ENCODE peak calls at places on chromosomes 2 and 18, in five cellular contexts. T, O, Y, R and V are unnamed samples.

GRCh38 chr18:78082776-78083175 is 833.1 kb downstream of the GALR1 start:
- DNase-seq in T (no peak), O (no peak), Y (no peak), R (no peak), V (no peak)

GRCh38 chr2:43637030-43637803 is at the start of gene PLEKHH2:
- DNase-seq in T (peak), O (peak), Y (peak), R (no peak), V (peak)

GRCh38 chr2:62181836-62182235 is 14.1 kb upstream of the B3GNT2 start:
- DNase-seq in T (no peak), O (no peak), Y (no peak), R (peak), V (peak)

GRCh38 chr18:8081872-8082553 is 514.9 kb downstream of the PTPRM start:
- DNase-seq in T (no peak), O (no peak), Y (no peak), R (no peak), V (no peak)

GRCh38 chr2:145412155-145412554 is 892.2 kb upstream of the ZEB2 start:
- DNase-seq in T (peak), O (no peak), Y (no peak), R (peak), V (peak)

GRCh38 chr18:5895886-5896740 is 791 bp upstream of the TMEM200C start:
- DNase-seq in T (no peak), O (no peak), Y (no peak), R (no peak), V (no peak)

GRCh38 chr2:152363933-152364332 is 29.0 kb downstream of the FMNL2 start:
- DNase-seq in T (no peak), O (no peak), Y (no peak), R (no peak), V (no peak)

GRCh38 chr18:37550118-37550875 is 15.3 kb downstream of the CELF4 start:
- DNase-seq in T (no peak), O (no peak), Y (no peak), R (no peak), V (no peak)

GRCh38 chr2:71685941-71686611 is 232.7 kb downstream of the DYSF start:
- DNase-seq in T (no peak), O (no peak), Y (no peak), R (no peak), V (no peak)

GRCh38 chr2:12037301-12037700 is 290.9 kb downstream of the LPIN1 start:
- DNase-seq in T (no peak), O (no peak), Y (no peak), R (no peak), V (no peak)

GRCh38 chr2:153405196-153405595 is 73.4 kb downstream of the RPRM start:
- DNase-seq in T (no peak), O (no peak), Y (no peak), R (no peak), V (no peak)

GRCh38 chr2:230968921-230969672 is 26.8 kb upstream of the SPATA3 start:
- DNase-seq in T (peak), O (peak), Y (no peak), R (no peak), V (no peak)

GRCh38 chr2:54279385-54279784 is 23.4 kb upstream of the TSPYL6 start:
- DNase-seq in T (no peak), O (no peak), Y (no peak), R (no peak), V (no peak)

GRCh38 chr2:128606837-128607236 is 288.2 kb upstream of the HS6ST1 start:
- DNase-seq in T (no peak), O (no peak), Y (no peak), R (no peak), V (no peak)

GRCh38 chr2:154844513-154844912 is 146.0 kb downstream of the KCNJ3 start:
- DNase-seq in T (no peak), O (no peak), Y (no peak), R (no peak), V (no peak)

GRCh38 chr2:72032481-72033041 is 115.1 kb downstream of the CYP26B1 start:
- DNase-seq in T (no peak), O (no peak), Y (no peak), R (no peak), V (no peak)

GRCh38 chr18:9643549-9643948 is 29.2 kb upstream of the PPP4R1 start:
- DNase-seq in T (no peak), O (peak), Y (peak), R (no peak), V (no peak)

GRCh38 chr2:218860950-218861381 is 1.4 kb downstream of the WNT6 start:
- DNase-seq in T (no peak), O (peak), Y (peak), R (peak), V (peak)

GRCh38 chr2:20430461-20431302 is 16.2 kb upstream of the RHOB start:
- DNase-seq in T (no peak), O (no peak), Y (no peak), R (no peak), V (no peak)

GRCh38 chr2:42859006-42859552 is 66.7 kb upstream of the HAAO start:
- DNase-seq in T (peak), O (peak), Y (peak), R (peak), V (peak)

GRCh38 chr2:119117408-119117807 is 41.1 kb downstream of the C1QL2 start:
- DNase-seq in T (no peak), O (no peak), Y (no peak), R (no peak), V (no peak)

GRCh38 chr18:22505136-22505535 is 87.4 kb upstream of the CTAGE1 start:
- DNase-seq in T (no peak), O (no peak), Y (no peak), R (no peak), V (no peak)

GRCh38 chr18:23200751-23201150 is 65.5 kb downstream of the CABLES1 start:
- DNase-seq in T (no peak), O (no peak), Y (no peak), R (no peak), V (no peak)

GRCh38 chr2:155815851-155816250 is 516.7 kb downstream of the NR4A2 start:
- DNase-seq in T (peak), O (peak), Y (peak), R (peak), V (peak)

GRCh38 chr2:140457483-140457882 is 1673.3 kb downstream of the LRP1B start:
- DNase-seq in T (no peak), O (no peak), Y (no peak), R (no peak), V (no peak)

DNA sequence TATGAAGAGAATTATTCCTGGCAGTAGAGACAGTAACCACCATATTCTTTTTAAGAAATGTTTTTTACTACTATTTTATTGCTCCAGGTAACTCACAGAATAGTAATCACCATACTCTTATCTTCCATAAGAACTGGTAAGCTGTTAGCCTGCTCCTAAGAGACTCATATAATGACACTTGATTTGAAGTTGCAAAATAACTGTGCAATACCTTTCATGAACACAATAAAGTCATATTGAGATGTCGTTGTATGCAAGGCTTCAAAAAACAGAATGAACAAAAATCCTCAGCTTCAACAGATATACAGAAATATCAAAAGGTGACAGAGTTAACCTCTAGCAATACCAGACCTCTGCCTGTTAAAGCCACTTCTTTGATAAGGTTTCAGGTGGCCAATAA is 360.1 kb downstream of the NBAS start:
- DNase-seq in T (no peak), O (no peak), Y (no peak), R (no peak), V (no peak)
- H2AFZ ChIP-seq in T (no peak), O (no peak), Y (no peak), R (no peak), V (no peak)

DNA sequence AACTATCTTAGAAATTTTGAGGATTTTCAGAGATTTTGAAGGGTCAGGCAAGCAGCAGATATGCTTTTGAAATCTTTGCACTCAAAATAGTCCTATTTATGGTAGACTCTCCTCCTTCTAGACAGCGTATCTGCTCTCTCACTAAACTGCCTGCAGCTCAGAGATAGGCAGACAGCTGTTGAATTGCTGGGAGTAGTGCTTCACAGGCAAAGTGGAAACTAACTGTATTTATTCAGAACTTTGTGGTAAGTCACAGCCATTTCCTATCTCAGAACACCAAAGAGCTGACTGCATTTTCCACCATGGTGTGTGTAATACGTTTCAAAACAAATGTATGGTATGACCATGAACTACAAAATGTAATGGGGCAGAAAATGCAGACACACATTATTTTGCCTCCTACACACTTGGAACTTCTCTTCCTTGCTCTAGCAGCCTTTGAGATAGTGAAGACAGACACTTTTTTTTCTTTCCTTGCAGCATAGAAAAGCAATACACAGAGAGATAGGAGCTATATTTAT is 352.4 kb downstream of the LRP1B start:
- DNase-seq in T (no peak), O (no peak), Y (no peak), R (peak), V (no peak)
- H2AFZ ChIP-seq in T (no peak), O (no peak), Y (no peak), R (peak), V (no peak)

GRCh38 chr2:201130524-201131186 is 14.7 kb downstream of the CFLAR start:
- DNase-seq in T (no peak), O (no peak), Y (no peak), R (no peak), V (peak)

GRCh38 chr2:201127128-201127521 is 11.2 kb downstream of the CFLAR start:
- DNase-seq in T (peak), O (no peak), Y (no peak), R (no peak), V (peak)

GRCh38 chr2:201127570-201127969 is 11.6 kb downstream of the CFLAR start:
- DNase-seq in T (peak), O (no peak), Y (no peak), R (peak), V (peak)

GRCh38 chr2:201126308-201127127 is 10.6 kb downstream of the CFLAR start:
- DNase-seq in T (peak), O (no peak), Y (no peak), R (no peak), V (peak)

DNA sequence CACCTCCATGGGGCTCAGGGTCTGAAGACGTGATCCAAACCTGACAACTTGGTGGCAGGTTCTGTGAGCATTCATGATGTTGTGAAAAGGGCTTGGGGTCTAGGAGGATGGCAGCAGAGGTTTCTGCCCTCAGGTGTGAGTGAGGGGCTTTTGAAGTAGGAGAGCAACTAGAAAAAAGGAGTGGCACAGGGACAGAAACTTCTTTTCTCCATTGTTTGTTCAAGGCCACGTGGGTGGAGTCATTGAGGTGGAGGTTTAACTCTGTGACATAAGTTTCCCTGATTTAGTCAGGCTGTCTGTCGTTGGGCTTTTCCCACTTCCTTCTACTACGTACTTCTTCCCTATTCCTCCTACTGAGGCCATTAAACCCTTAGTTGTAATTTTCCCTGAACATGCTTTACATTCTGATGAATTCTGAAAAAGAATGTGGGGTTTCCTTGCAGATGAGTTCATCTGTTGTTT is 13.1 kb downstream of the CFLAR start:
- DNase-seq in T (peak), O (peak), Y (no peak), R (no peak), V (peak)
- H2AFZ ChIP-seq in T (no peak), O (no peak), Y (no peak), R (no peak), V (peak)

DNA sequence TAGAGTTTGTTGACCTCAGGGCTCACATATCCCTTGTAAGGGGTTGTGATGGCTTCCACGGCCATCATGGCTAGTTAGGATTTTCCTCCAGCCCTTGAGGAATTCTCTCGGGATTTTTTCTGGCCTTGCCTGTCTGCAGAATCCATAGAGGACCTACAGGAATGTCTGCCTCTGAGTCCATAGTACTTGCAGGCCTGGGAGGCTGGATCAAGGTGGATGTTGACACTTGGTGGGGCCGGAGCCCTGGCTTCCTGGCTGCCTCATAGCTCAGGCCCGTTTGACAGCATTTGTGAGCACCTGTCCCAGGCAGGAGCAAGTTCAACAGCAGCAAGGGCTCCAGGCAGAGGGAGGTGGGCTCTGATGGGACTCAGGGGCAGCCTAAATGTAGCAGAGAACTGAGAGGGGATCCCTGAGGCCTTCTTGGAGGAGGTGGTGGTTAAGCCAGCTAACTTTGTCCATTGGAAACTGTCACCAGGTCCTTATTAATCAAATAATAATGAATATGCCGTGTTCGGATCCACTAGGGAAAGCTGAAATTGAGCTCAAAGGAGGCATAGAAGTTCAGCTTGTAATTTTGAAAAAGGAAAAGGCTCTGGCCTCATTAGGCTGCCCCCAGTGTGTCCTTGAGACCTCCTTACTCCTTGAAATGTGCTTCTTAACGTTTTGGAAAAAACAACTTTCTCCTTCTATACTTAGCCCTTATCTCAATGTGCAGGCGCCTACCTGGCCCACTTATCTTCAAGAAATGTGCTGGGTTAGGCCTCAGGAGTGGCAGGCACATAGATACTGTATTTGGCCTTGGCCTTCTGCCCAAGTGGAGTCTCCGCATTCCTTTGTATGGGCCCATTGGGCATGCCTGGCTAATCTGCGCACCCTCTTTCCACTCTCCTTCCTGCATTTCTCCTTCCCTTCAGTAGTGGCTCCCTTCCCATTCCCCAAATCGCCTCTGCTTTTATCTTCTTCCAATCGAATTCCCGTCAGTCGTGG is 66.9 kb downstream of the HPCAL1 start:
- DNase-seq in T (no peak), O (peak), Y (no peak), R (no peak), V (no peak)
- H2AFZ ChIP-seq in T (no peak), O (no peak), Y (no peak), R (no peak), V (no peak)

DNA sequence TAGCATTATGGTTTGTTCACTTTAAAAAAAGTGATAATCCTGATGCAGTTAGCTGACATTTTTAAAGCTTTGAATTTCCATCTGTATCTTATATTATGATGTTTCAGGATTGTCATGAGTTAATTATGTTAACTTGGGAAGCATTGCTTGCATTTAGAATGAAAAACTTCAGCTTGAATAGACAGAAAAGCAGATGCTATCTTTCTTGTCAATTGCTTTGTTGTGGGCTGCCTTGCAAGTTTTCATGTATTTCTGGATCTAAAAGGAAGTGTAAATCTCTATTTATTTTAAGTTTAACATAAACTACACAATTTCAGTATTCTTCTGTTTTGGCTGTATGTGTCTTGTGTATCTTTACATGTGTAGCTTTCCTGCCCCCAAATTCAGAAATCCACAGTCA is 479.5 kb downstream of the ARHGAP15 start:
- DNase-seq in T (no peak), O (no peak), Y (no peak), R (no peak), V (no peak)
- H2AFZ ChIP-seq in T (no peak), O (no peak), Y (no peak), R (no peak), V (no peak)

DNA sequence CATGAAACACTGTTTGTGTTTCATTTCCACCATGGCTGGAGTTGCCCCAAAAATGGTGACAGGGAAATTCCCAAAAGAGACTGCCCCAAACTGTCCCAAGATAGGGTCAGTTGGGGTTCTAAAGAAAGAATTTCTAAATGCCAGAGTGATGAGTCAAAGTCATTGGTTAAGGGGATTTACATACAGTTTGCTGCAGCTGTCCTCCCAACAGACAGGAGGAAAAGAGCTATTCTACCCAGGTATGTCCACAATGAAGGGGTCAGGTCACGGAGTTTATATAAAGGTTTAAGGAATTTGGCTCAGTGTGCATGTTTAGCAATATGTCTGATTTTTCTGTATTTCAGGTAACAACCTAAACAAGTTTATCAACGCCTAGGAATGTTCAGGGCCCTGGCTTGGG is 344.1 kb downstream of the TDRD15 start:
- DNase-seq in T (peak), O (no peak), Y (no peak), R (no peak), V (no peak)
- H2AFZ ChIP-seq in T (peak), O (no peak), Y (no peak), R (no peak), V (no peak)

GRCh38 chr18:66511810-66512209 is 92.1 kb downstream of the CDH19 start:
- DNase-seq in T (no peak), O (no peak), Y (no peak), R (no peak), V (no peak)
- H2AFZ ChIP-seq in T (no peak), O (no peak), Y (no peak), R (no peak), V (no peak)